ENCODE peak calls at places on chromosomes 11 and 22, in four cellular contexts. One of them, this sample, is unnamed. For H3K9me3, the result is how much of the 10 kb centered on the place peaks cover.

GRCh38 chr11:68057807-68058206 is 19.0 kb downstream of the TCIRG1 start:
- DNase-seq in iPS DF 6.9: no peak
- DNase-seq in CD4-positive, alpha-beta T cell: no peak
- DNase-seq in HCT116: no peak
- DNase-seq in this sample: no peak

GRCh38 chr11:47495856-47496217 is 46.9 kb upstream of the RAPSN start:
- DNase-seq in iPS DF 6.9: no peak
- DNase-seq in CD4-positive, alpha-beta T cell: no peak
- DNase-seq in HCT116: no peak
- DNase-seq in this sample: no peak

GRCh38 chr11:19742595-19743292 is 30.1 kb downstream of the NAV2 start:
- DNase-seq in iPS DF 6.9: peak
- DNase-seq in CD4-positive, alpha-beta T cell: peak
- DNase-seq in HCT116: peak
- DNase-seq in this sample: peak

GRCh38 chr11:61061081-61061826 is 41.0 kb upstream of the CD5 start:
- DNase-seq in iPS DF 6.9: no peak
- DNase-seq in CD4-positive, alpha-beta T cell: peak
- DNase-seq in HCT116: peak
- DNase-seq in this sample: no peak

GRCh38 chr11:1875093-1875785 is 16.5 kb downstream of the PRR33 start:
- DNase-seq in iPS DF 6.9: no peak
- DNase-seq in CD4-positive, alpha-beta T cell: no peak
- DNase-seq in HCT116: no peak
- DNase-seq in this sample: no peak

GRCh38 chr11:62383822-62384221 is 35.0 kb upstream of the SCGB1A1 start:
- DNase-seq in iPS DF 6.9: no peak
- DNase-seq in CD4-positive, alpha-beta T cell: no peak
- DNase-seq in HCT116: no peak
- DNase-seq in this sample: no peak

GRCh38 chr11:109971184-109971523 is 122.0 kb upstream of the ZC3H12C start:
- DNase-seq in iPS DF 6.9: no peak
- DNase-seq in CD4-positive, alpha-beta T cell: no peak
- DNase-seq in HCT116: no peak
- DNase-seq in this sample: no peak

GRCh38 chr22:21938071-21938822 is 14.4 kb downstream of the PPM1F start:
- DNase-seq in iPS DF 6.9: no peak
- DNase-seq in CD4-positive, alpha-beta T cell: peak
- DNase-seq in HCT116: peak
- DNase-seq in this sample: peak

GRCh38 chr11:1458340-1459218 is 28.0 kb downstream of the MOB2 start:
- DNase-seq in iPS DF 6.9: no peak
- DNase-seq in CD4-positive, alpha-beta T cell: no peak
- DNase-seq in HCT116: no peak
- DNase-seq in this sample: peak

GRCh38 chr11:95279921-95280861 is 49.2 kb upstream of the SESN3 start:
- DNase-seq in iPS DF 6.9: no peak
- DNase-seq in CD4-positive, alpha-beta T cell: no peak
- DNase-seq in HCT116: no peak
- DNase-seq in this sample: no peak

GRCh38 chr11:131593301-131593700 is 222.9 kb downstream of the NTM start:
- DNase-seq in iPS DF 6.9: no peak
- DNase-seq in CD4-positive, alpha-beta T cell: no peak
- DNase-seq in HCT116: no peak
- DNase-seq in this sample: no peak

GRCh38 chr11:82527185-82527584 is 206.5 kb downstream of the FAM181B start:
- DNase-seq in iPS DF 6.9: no peak
- DNase-seq in CD4-positive, alpha-beta T cell: no peak
- DNase-seq in HCT116: no peak
- DNase-seq in this sample: no peak

GRCh38 chr11:44627911-44628729 is 62.7 kb downstream of the CD82 start:
- DNase-seq in iPS DF 6.9: no peak
- DNase-seq in CD4-positive, alpha-beta T cell: no peak
- DNase-seq in HCT116: no peak
- DNase-seq in this sample: no peak

GRCh38 chr11:78420796-78421209 is 3.2 kb upstream of the GAB2 start:
- DNase-seq in iPS DF 6.9: no peak
- DNase-seq in CD4-positive, alpha-beta T cell: peak
- DNase-seq in HCT116: no peak
- DNase-seq in this sample: no peak

GRCh38 chr11:61917043-61917356 is 366 bp downstream of the RAB3IL1 start:
- DNase-seq in iPS DF 6.9: no peak
- DNase-seq in CD4-positive, alpha-beta T cell: no peak
- DNase-seq in HCT116: no peak
- DNase-seq in this sample: no peak

GRCh38 chr11:66843776-66844495 is 695 bp downstream of the RCE1 start:
- DNase-seq in iPS DF 6.9: no peak
- DNase-seq in CD4-positive, alpha-beta T cell: no peak
- DNase-seq in HCT116: no peak
- DNase-seq in this sample: peak

GRCh38 chr11:68508425-68508824 is 47.9 kb downstream of the PPP6R3 start:
- DNase-seq in iPS DF 6.9: no peak
- DNase-seq in CD4-positive, alpha-beta T cell: no peak
- DNase-seq in HCT116: no peak
- DNase-seq in this sample: no peak

GRCh38 chr11:130827697-130828377 is 88.4 kb downstream of the SNX19 start:
- DNase-seq in iPS DF 6.9: peak
- DNase-seq in CD4-positive, alpha-beta T cell: no peak
- DNase-seq in HCT116: peak
- DNase-seq in this sample: peak

GRCh38 chr11:104443387-104443786 is 279.4 kb upstream of the PDGFD start:
- DNase-seq in iPS DF 6.9: no peak
- DNase-seq in CD4-positive, alpha-beta T cell: no peak
- DNase-seq in HCT116: no peak
- DNase-seq in this sample: no peak

GRCh38 chr11:59380263-59381059 is 21.8 kb downstream of the OR5AN1 start:
- DNase-seq in iPS DF 6.9: no peak
- DNase-seq in CD4-positive, alpha-beta T cell: no peak
- DNase-seq in HCT116: no peak
- DNase-seq in this sample: no peak

GRCh38 chr11:68340003-68340767 is 27.8 kb downstream of the LRP5 start:
- DNase-seq in iPS DF 6.9: no peak
- DNase-seq in CD4-positive, alpha-beta T cell: no peak
- DNase-seq in HCT116: no peak
- DNase-seq in this sample: no peak

GRCh38 chr11:128501576-128502549 is 85.5 kb downstream of the ETS1 start:
- DNase-seq in iPS DF 6.9: no peak
- DNase-seq in CD4-positive, alpha-beta T cell: no peak
- DNase-seq in HCT116: no peak
- DNase-seq in this sample: no peak

GRCh38 chr22:25085156-25085555 is 114.5 kb upstream of the CRYBB3 start:
- DNase-seq in iPS DF 6.9: no peak
- DNase-seq in CD4-positive, alpha-beta T cell: no peak
- DNase-seq in HCT116: no peak
- DNase-seq in this sample: no peak

GRCh38 chr11:64766881-64767280 is 7.1 kb upstream of the PYGM start:
- DNase-seq in iPS DF 6.9: no peak
- DNase-seq in CD4-positive, alpha-beta T cell: no peak
- DNase-seq in HCT116: no peak
- DNase-seq in this sample: no peak

GRCh38 chr11:134282121-134283045 is 6.2 kb downstream of the GLB1L3 start:
- DNase-seq in iPS DF 6.9: no peak
- DNase-seq in CD4-positive, alpha-beta T cell: no peak
- DNase-seq in HCT116: no peak
- DNase-seq in this sample: no peak

GRCh38 chr22:29635734-29636357 is 32.4 kb downstream of the NF2 start:
- DNase-seq in iPS DF 6.9: peak
- DNase-seq in CD4-positive, alpha-beta T cell: no peak
- DNase-seq in HCT116: peak
- DNase-seq in this sample: peak

GRCh38 chr22:39317084-39317755 is 2.2 kb downstream of the RPL3 start:
- DNase-seq in iPS DF 6.9: no peak
- DNase-seq in CD4-positive, alpha-beta T cell: no peak
- DNase-seq in HCT116: no peak
- DNase-seq in this sample: no peak

GRCh38 chr11:100776212-100776896 is 89.3 kb downstream of the ARHGAP42 start:
- DNase-seq in iPS DF 6.9: no peak
- DNase-seq in CD4-positive, alpha-beta T cell: no peak
- DNase-seq in HCT116: peak
- DNase-seq in this sample: peak

GRCh38 chr22:36457688-36458450 is 23.6 kb downstream of the TXN2 start:
- DNase-seq in iPS DF 6.9: no peak
- DNase-seq in CD4-positive, alpha-beta T cell: no peak
- DNase-seq in HCT116: no peak
- DNase-seq in this sample: no peak

GRCh38 chr22:20918663-20919220 is 1.5 kb downstream of the CRKL start:
- DNase-seq in iPS DF 6.9: no peak
- DNase-seq in CD4-positive, alpha-beta T cell: no peak
- DNase-seq in HCT116: no peak
- DNase-seq in this sample: no peak

GRCh38 chr22:25966448-25966913 is 202.8 kb upstream of the SEZ6L start:
- DNase-seq in iPS DF 6.9: no peak
- DNase-seq in CD4-positive, alpha-beta T cell: no peak
- DNase-seq in HCT116: no peak
- DNase-seq in this sample: no peak

GRCh38 chr11:68870470-68870869 is 28.8 kb upstream of the CPT1A start:
- DNase-seq in iPS DF 6.9: no peak
- DNase-seq in CD4-positive, alpha-beta T cell: no peak
- DNase-seq in HCT116: no peak
- DNase-seq in this sample: peak

GRCh38 chr11:134741453-134742227 is 329.6 kb upstream of the B3GAT1 start:
- DNase-seq in iPS DF 6.9: no peak
- DNase-seq in CD4-positive, alpha-beta T cell: no peak
- DNase-seq in HCT116: no peak
- DNase-seq in this sample: no peak

GRCh38 chr11:75814369-75814685 is 683 bp upstream of the UVRAG start:
- DNase-seq in iPS DF 6.9: peak
- DNase-seq in CD4-positive, alpha-beta T cell: no peak
- DNase-seq in HCT116: no peak
- DNase-seq in this sample: no peak

GRCh38 chr11:37907461-37908223 is 1309.6 kb upstream of the RAG2 start:
- DNase-seq in iPS DF 6.9: no peak
- DNase-seq in CD4-positive, alpha-beta T cell: no peak
- DNase-seq in HCT116: no peak
- DNase-seq in this sample: no peak

GRCh38 chr11:130947481-130947880 is 31.2 kb upstream of the SNX19 start:
- DNase-seq in iPS DF 6.9: no peak
- DNase-seq in CD4-positive, alpha-beta T cell: no peak
- DNase-seq in HCT116: no peak
- DNase-seq in this sample: no peak

GRCh38 chr22:24357547-24357946 is 69.9 kb upstream of the ADORA2A start:
- DNase-seq in iPS DF 6.9: no peak
- DNase-seq in CD4-positive, alpha-beta T cell: no peak
- DNase-seq in HCT116: no peak
- DNase-seq in this sample: no peak

GRCh38 chr11:37512156-37512780 is 914.2 kb upstream of the RAG2 start:
- DNase-seq in iPS DF 6.9: no peak
- DNase-seq in CD4-positive, alpha-beta T cell: no peak
- DNase-seq in HCT116: no peak
- DNase-seq in this sample: no peak

GRCh38 chr11:75468534-75469340 is 35.7 kb upstream of the KLHL35 start:
- DNase-seq in iPS DF 6.9: no peak
- DNase-seq in CD4-positive, alpha-beta T cell: no peak
- DNase-seq in HCT116: no peak
- DNase-seq in this sample: no peak

GRCh38 chr11:115581871-115582639 is 77.8 kb upstream of the CADM1 start:
- DNase-seq in iPS DF 6.9: peak
- DNase-seq in CD4-positive, alpha-beta T cell: no peak
- DNase-seq in HCT116: no peak
- DNase-seq in this sample: peak

GRCh38 chr11:70697701-70698100 is 299.4 kb downstream of the CTTN start:
- DNase-seq in iPS DF 6.9: no peak
- DNase-seq in CD4-positive, alpha-beta T cell: no peak
- DNase-seq in HCT116: no peak
- DNase-seq in this sample: no peak
- H3K9me3 ChIP-seq in iPS DF 6.9: under half
- H3K9me3 ChIP-seq in CD4-positive, alpha-beta T cell: under half
- H3K9me3 ChIP-seq in HCT116: under half
- H3K9me3 ChIP-seq in this sample: under half

GRCh38 chr22:48558606-48559402 is 1268.9 kb downstream of the BRD1 start:
- DNase-seq in iPS DF 6.9: no peak
- DNase-seq in CD4-positive, alpha-beta T cell: no peak
- DNase-seq in HCT116: no peak
- DNase-seq in this sample: no peak
- H3K9me3 ChIP-seq in iPS DF 6.9: under half
- H3K9me3 ChIP-seq in CD4-positive, alpha-beta T cell: under half
- H3K9me3 ChIP-seq in HCT116: under half
- H3K9me3 ChIP-seq in this sample: under half

DNA sequence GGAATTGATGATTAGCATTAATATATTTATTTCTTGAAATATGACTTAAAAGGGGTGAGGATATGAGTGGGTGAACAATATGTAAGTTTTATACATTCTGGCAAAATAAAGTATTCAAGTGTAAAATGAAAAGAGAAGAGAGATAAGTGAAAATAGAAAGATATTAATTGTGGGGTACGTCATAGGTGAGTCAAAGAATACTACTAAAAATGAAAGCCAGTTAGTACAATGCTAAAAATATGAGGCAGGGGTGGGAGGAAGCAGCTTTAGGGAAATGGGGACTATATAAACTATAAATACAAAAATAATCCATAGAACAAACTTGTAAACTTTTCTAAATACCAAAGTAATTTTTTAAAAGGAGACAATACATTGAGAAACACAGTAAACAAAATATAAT is 661.4 kb downstream of the CNTN5 start:
- DNase-seq in iPS DF 6.9: no peak
- DNase-seq in CD4-positive, alpha-beta T cell: no peak
- DNase-seq in HCT116: no peak
- DNase-seq in this sample: no peak
- H3K9me3 ChIP-seq in iPS DF 6.9: under half
- H3K9me3 ChIP-seq in CD4-positive, alpha-beta T cell: under half
- H3K9me3 ChIP-seq in HCT116: under half
- H3K9me3 ChIP-seq in this sample: under half

GRCh38 chr22:48712558-48712957 is 1115.1 kb downstream of the BRD1 start:
- DNase-seq in iPS DF 6.9: no peak
- DNase-seq in CD4-positive, alpha-beta T cell: no peak
- DNase-seq in HCT116: no peak
- DNase-seq in this sample: no peak
- H3K9me3 ChIP-seq in iPS DF 6.9: under half
- H3K9me3 ChIP-seq in CD4-positive, alpha-beta T cell: under half
- H3K9me3 ChIP-seq in HCT116: under half
- H3K9me3 ChIP-seq in this sample: under half

GRCh38 chr22:37505565-37505964 is 13.7 kb downstream of the CARD10 start:
- DNase-seq in iPS DF 6.9: no peak
- DNase-seq in CD4-positive, alpha-beta T cell: no peak
- DNase-seq in HCT116: no peak
- DNase-seq in this sample: no peak

GRCh38 chr22:37509026-37509886 is 10.0 kb downstream of the CARD10 start:
- DNase-seq in iPS DF 6.9: no peak
- DNase-seq in CD4-positive, alpha-beta T cell: no peak
- DNase-seq in HCT116: no peak
- DNase-seq in this sample: no peak

GRCh38 chr22:37505989-37506388 is 13.2 kb downstream of the CARD10 start:
- DNase-seq in iPS DF 6.9: no peak
- DNase-seq in CD4-positive, alpha-beta T cell: no peak
- DNase-seq in HCT116: no peak
- DNase-seq in this sample: no peak

GRCh38 chr22:37508431-37508963 is 10.7 kb downstream of the CARD10 start:
- DNase-seq in iPS DF 6.9: no peak
- DNase-seq in CD4-positive, alpha-beta T cell: no peak
- DNase-seq in HCT116: no peak
- DNase-seq in this sample: no peak

GRCh38 chr22:37507731-37508130 is 11.5 kb downstream of the CARD10 start:
- DNase-seq in iPS DF 6.9: no peak
- DNase-seq in CD4-positive, alpha-beta T cell: no peak
- DNase-seq in HCT116: no peak
- DNase-seq in this sample: no peak
- H3K9me3 ChIP-seq in iPS DF 6.9: under half
- H3K9me3 ChIP-seq in CD4-positive, alpha-beta T cell: under half
- H3K9me3 ChIP-seq in HCT116: under half
- H3K9me3 ChIP-seq in this sample: under half

This sample was measured in small intestine.